ENCODE peak calls at places on chromosomes 16 and 17, in seven cellular contexts. N, G, H, E, D, T and P are unnamed samples.

GRCh38 chr16:4319454-4319853 is 3.6 kb downstream of the GLIS2 start:
- DNase-seq in H (peak; percentile 71), T (peak; percentile 36), E (no peak), D (peak; percentile 59), G (peak; percentile 77), N (no peak), P (no peak)

GRCh38 chr16:67805718-67806427 is 487 bp downstream of the RANBP10 start:
- DNase-seq in T (no peak), H (peak; percentile 66), D (no peak), N (no peak), E (no peak), G (no peak), P (no peak)

GRCh38 chr17:79667746-79668145 is 56.9 kb upstream of the RBFOX3 start:
- DNase-seq in H (no peak), D (no peak), N (no peak), T (no peak), E (no peak), G (no peak), P (no peak)

GRCh38 chr17:69809331-69809730 is 265.7 kb upstream of the KCNJ16 start:
- DNase-seq in G (no peak), E (no peak), T (no peak), H (no peak), D (no peak), N (no peak), P (peak; percentile 73)

GRCh38 chr16:430904-431303 is 5.5 kb downstream of the RAB11FIP3 start:
- DNase-seq in D (no peak), T (no peak), N (no peak), G (no peak), H (no peak), E (no peak), P (no peak)

GRCh38 chr16:1920727-1921155 is 2.5 kb upstream of the HS3ST6 start:
- DNase-seq in H (no peak), T (no peak), D (no peak), N (no peak), G (no peak), E (no peak), P (no peak)

GRCh38 chr17:44527954-44528353 is 24.7 kb upstream of the GPATCH8 start:
- DNase-seq in E (no peak), N (no peak), G (no peak), H (no peak), T (no peak), D (no peak), P (no peak)

GRCh38 chr16:67170168-67170947 is at the start of gene NOL3:
- DNase-seq in D (peak; percentile 89), G (peak; percentile 55), N (no peak), H (peak; percentile 95), T (peak; percentile 72), E (peak; percentile 86), P (no peak)

GRCh38 chr16:70737377-70738082 is 51.7 kb upstream of the MTSS2 start:
- DNase-seq in T (peak; percentile 99), E (peak; percentile 88), H (peak; percentile 81), N (no peak), D (no peak), G (peak; percentile 93), P (no peak)

GRCh38 chr17:72219136-72219823 is 98.5 kb downstream of the SOX9 start:
- DNase-seq in D (no peak), N (no peak), E (peak; percentile 7), T (no peak), H (no peak), G (no peak), P (no peak)

GRCh38 chr16:84461029-84461415 is 43.4 kb downstream of the MEAK7 start:
- DNase-seq in T (no peak), G (no peak), H (no peak), N (no peak), D (no peak), E (no peak), P (no peak)

GRCh38 chr17:49390548-49391324 is 23.9 kb downstream of the PHB1 start:
- DNase-seq in D (peak; percentile 59), H (no peak), E (peak; percentile 37), T (no peak), N (no peak), G (peak; percentile 32), P (no peak)

GRCh38 chr17:1142503-1143095 is 37.2 kb downstream of the ABR start:
- DNase-seq in T (no peak), G (no peak), D (no peak), E (no peak), N (no peak), H (no peak), P (no peak)

GRCh38 chr17:10210151-10210574 is 11.8 kb upstream of the GAS7 start:
- DNase-seq in T (peak; percentile 42), H (no peak), G (no peak), E (no peak), D (peak; percentile 45), N (no peak), P (peak; percentile 44)

GRCh38 chr16:67767953-67768352 is 38.4 kb downstream of the RANBP10 start:
- DNase-seq in G (no peak), E (peak; percentile 73), H (no peak), D (no peak), T (peak; percentile 87), N (no peak), P (no peak)

GRCh38 chr16:3235856-3236669 is 1.1 kb upstream of the ZNF200 start:
- DNase-seq in D (peak; percentile 29), G (no peak), N (no peak), T (no peak), E (no peak), H (peak; percentile 68), P (no peak)

GRCh38 chr17:38322897-38323296 is 20.9 kb downstream of the GPR179 start:
- DNase-seq in H (no peak), D (no peak), G (no peak), E (no peak), T (no peak), N (no peak), P (no peak)

GRCh38 chr16:88338896-88339295 is 43.9 kb upstream of the ZNF469 start:
- DNase-seq in N (no peak), T (no peak), E (no peak), G (no peak), D (no peak), H (peak; percentile 24), P (no peak)

GRCh38 chr17:4509402-4509801 is 10.7 kb downstream of the SPNS2 start:
- DNase-seq in N (no peak), H (no peak), G (peak; percentile 75), E (no peak), D (no peak), T (no peak), P (no peak)

GRCh38 chr16:75064403-75065148 is 52.0 kb downstream of the LDHD start:
- DNase-seq in G (no peak), D (peak; percentile 77), T (no peak), E (no peak), H (no peak), N (no peak), P (peak; percentile 44)

GRCh38 chr17:32783602-32784001 is 93.3 kb downstream of the MYO1D start:
- DNase-seq in G (peak; percentile 30), T (peak; percentile 76), E (peak; percentile 53), D (no peak), N (no peak), H (no peak), P (no peak)

GRCh38 chr17:21452377-21453143 is 76.4 kb downstream of the KCNJ12 start:
- DNase-seq in D (peak; percentile 58), N (no peak), E (peak; percentile 72), G (no peak), T (peak; percentile 84), H (peak; percentile 74), P (no peak)

GRCh38 chr16:13070268-13070667 is 168.9 kb downstream of the SHISA9 start:
- DNase-seq in T (no peak), H (no peak), N (no peak), D (no peak), E (no peak), G (no peak), P (no peak)

GRCh38 chr17:49210158-49211029 is at the start of the genes ABI3 and GNGT2:
- DNase-seq in T (peak; percentile 38), E (peak; percentile 85), G (peak; percentile 85), H (peak; percentile 58), D (peak; percentile 55), N (no peak), P (no peak)